ENCODE peak calls at places on chromosome 20, in four cellular contexts. One of them, this sample, is unnamed. For H3K36me3, the result is how much of the 10 kb centered on the place peaks cover.

GRCh38 chr20:43949741-43950618 is 35.3 kb downstream of the TOX2 start:
- DNase-seq in IMR-90: no peak
- DNase-seq in mesendoderm: no peak
- DNase-seq in mesenchymal stem cell: peak
- DNase-seq in this sample: no peak

GRCh38 chr20:4708036-4708435 is 13.7 kb upstream of the PRND start:
- DNase-seq in IMR-90: no peak
- DNase-seq in mesendoderm: no peak
- DNase-seq in mesenchymal stem cell: no peak
- DNase-seq in this sample: no peak

GRCh38 chr20:49450281-49450707 is 32.2 kb downstream of the KCNB1 start:
- DNase-seq in IMR-90: no peak
- DNase-seq in mesendoderm: no peak
- DNase-seq in mesenchymal stem cell: no peak
- DNase-seq in this sample: no peak

GRCh38 chr20:9408422-9409300 is 105.7 kb upstream of the LAMP5 start:
- DNase-seq in IMR-90: peak
- DNase-seq in mesendoderm: no peak
- DNase-seq in mesenchymal stem cell: peak
- DNase-seq in this sample: no peak

GRCh38 chr20:35111141-35111888 is 18.7 kb upstream of the TRPC4AP start:
- DNase-seq in IMR-90: peak
- DNase-seq in mesendoderm: no peak
- DNase-seq in mesenchymal stem cell: peak
- DNase-seq in this sample: no peak

GRCh38 chr20:24698706-24699206 is 229.3 kb downstream of the SYNDIG1 start:
- DNase-seq in IMR-90: no peak
- DNase-seq in mesendoderm: no peak
- DNase-seq in mesenchymal stem cell: no peak
- DNase-seq in this sample: no peak

GRCh38 chr20:31704225-31705119 is 18.2 kb downstream of the BCL2L1 start:
- DNase-seq in IMR-90: peak
- DNase-seq in mesendoderm: peak
- DNase-seq in mesenchymal stem cell: peak
- DNase-seq in this sample: no peak

GRCh38 chr20:33835773-33836172 is 24.6 kb downstream of the CHMP4B start:
- DNase-seq in IMR-90: no peak
- DNase-seq in mesendoderm: peak
- DNase-seq in mesenchymal stem cell: no peak
- DNase-seq in this sample: no peak

GRCh38 chr20:18973499-18974173 is 160.1 kb downstream of the SCP2D1 start:
- DNase-seq in IMR-90: no peak
- DNase-seq in mesendoderm: no peak
- DNase-seq in mesenchymal stem cell: no peak
- DNase-seq in this sample: no peak

GRCh38 chr20:37453288-37453687 is 67.8 kb upstream of the NNAT start:
- DNase-seq in IMR-90: no peak
- DNase-seq in mesendoderm: no peak
- DNase-seq in mesenchymal stem cell: no peak
- DNase-seq in this sample: no peak

GRCh38 chr20:57364451-57364850 is 13.4 kb downstream of the RAE1 start:
- DNase-seq in IMR-90: no peak
- DNase-seq in mesendoderm: no peak
- DNase-seq in mesenchymal stem cell: no peak
- DNase-seq in this sample: no peak

GRCh38 chr20:43138061-43138860 is 51.4 kb downstream of the PTPRT start:
- DNase-seq in IMR-90: no peak
- DNase-seq in mesendoderm: no peak
- DNase-seq in mesenchymal stem cell: no peak
- DNase-seq in this sample: no peak

GRCh38 chr20:32972181-32973076 is 31.8 kb downstream of the SUN5 start:
- DNase-seq in IMR-90: no peak
- DNase-seq in mesendoderm: peak
- DNase-seq in mesenchymal stem cell: no peak
- DNase-seq in this sample: no peak

GRCh38 chr20:10282930-10283556 is 64.4 kb downstream of the SNAP25 start:
- DNase-seq in IMR-90: peak
- DNase-seq in mesendoderm: peak
- DNase-seq in mesenchymal stem cell: peak
- DNase-seq in this sample: no peak

GRCh38 chr20:49323622-49324238 is 45.9 kb upstream of the ZNFX1 start:
- DNase-seq in IMR-90: peak
- DNase-seq in mesendoderm: peak
- DNase-seq in mesenchymal stem cell: peak
- DNase-seq in this sample: no peak

GRCh38 chr20:25195962-25196700 is 619 bp downstream of the ENTPD6 start:
- DNase-seq in IMR-90: peak
- DNase-seq in mesendoderm: peak
- DNase-seq in mesenchymal stem cell: peak
- DNase-seq in this sample: no peak

GRCh38 chr20:24996449-24997195 is 4.1 kb upstream of the APMAP start:
- DNase-seq in IMR-90: no peak
- DNase-seq in mesendoderm: no peak
- DNase-seq in mesenchymal stem cell: no peak
- DNase-seq in this sample: no peak

GRCh38 chr20:4875578-4876067 is 125.7 kb downstream of the SLC23A2 start:
- DNase-seq in IMR-90: no peak
- DNase-seq in mesendoderm: no peak
- DNase-seq in mesenchymal stem cell: no peak
- DNase-seq in this sample: no peak

GRCh38 chr20:64057628-64058498 is 5.1 kb upstream of the TCEA2 start:
- DNase-seq in IMR-90: peak
- DNase-seq in mesendoderm: peak
- DNase-seq in mesenchymal stem cell: peak
- DNase-seq in this sample: no peak

GRCh38 chr20:35104685-35105295 is 12.2 kb upstream of the TRPC4AP start:
- DNase-seq in IMR-90: peak
- DNase-seq in mesendoderm: no peak
- DNase-seq in mesenchymal stem cell: no peak
- DNase-seq in this sample: no peak

GRCh38 chr20:23918101-23918862 is 38.7 kb upstream of the CST5 start:
- DNase-seq in IMR-90: no peak
- DNase-seq in mesendoderm: no peak
- DNase-seq in mesenchymal stem cell: no peak
- DNase-seq in this sample: no peak

GRCh38 chr20:26135325-26136110 is 438.9 kb upstream of the ZNF337 start:
- DNase-seq in IMR-90: no peak
- DNase-seq in mesendoderm: no peak
- DNase-seq in mesenchymal stem cell: no peak
- DNase-seq in this sample: no peak

GRCh38 chr20:12928358-12928754 is 80.4 kb upstream of the SPTLC3 start:
- DNase-seq in IMR-90: no peak
- DNase-seq in mesendoderm: no peak
- DNase-seq in mesenchymal stem cell: no peak
- DNase-seq in this sample: no peak

GRCh38 chr20:50191566-50192363 is 1.1 kb downstream of the CEBPB start:
- DNase-seq in IMR-90: peak
- DNase-seq in mesendoderm: peak
- DNase-seq in mesenchymal stem cell: peak
- DNase-seq in this sample: peak

GRCh38 chr20:17536944-17537444 is 5.8 kb upstream of the BFSP1 start:
- DNase-seq in IMR-90: peak
- DNase-seq in mesendoderm: peak
- DNase-seq in mesenchymal stem cell: peak
- DNase-seq in this sample: peak

GRCh38 chr20:23008673-23009072 is 26.4 kb upstream of the SSTR4 start:
- DNase-seq in IMR-90: no peak
- DNase-seq in mesendoderm: no peak
- DNase-seq in mesenchymal stem cell: no peak
- DNase-seq in this sample: no peak

GRCh38 chr20:33656783-33657703 is 5.1 kb upstream of the C20orf144 start:
- DNase-seq in IMR-90: no peak
- DNase-seq in mesendoderm: no peak
- DNase-seq in mesenchymal stem cell: no peak
- DNase-seq in this sample: no peak

GRCh38 chr20:57158474-57158873 is 108.0 kb downstream of the BMP7 start:
- DNase-seq in IMR-90: no peak
- DNase-seq in mesendoderm: no peak
- DNase-seq in mesenchymal stem cell: no peak
- DNase-seq in this sample: no peak

GRCh38 chr20:32501709-32502108 is 83.4 kb downstream of the NOL4L start:
- DNase-seq in IMR-90: peak
- DNase-seq in mesendoderm: no peak
- DNase-seq in mesenchymal stem cell: peak
- DNase-seq in this sample: no peak

GRCh38 chr20:12153616-12154015 is 235.9 kb downstream of the BTBD3 start:
- DNase-seq in IMR-90: peak
- DNase-seq in mesendoderm: no peak
- DNase-seq in mesenchymal stem cell: peak
- DNase-seq in this sample: no peak

GRCh38 chr20:59425572-59425971 is 125.2 kb downstream of the EDN3 start:
- DNase-seq in IMR-90: no peak
- DNase-seq in mesendoderm: no peak
- DNase-seq in mesenchymal stem cell: no peak
- DNase-seq in this sample: no peak

GRCh38 chr20:59424976-59425375 is 124.6 kb downstream of the EDN3 start:
- DNase-seq in IMR-90: no peak
- DNase-seq in mesendoderm: no peak
- DNase-seq in mesenchymal stem cell: no peak
- DNase-seq in this sample: no peak

GRCh38 chr20:59431014-59431413 is 130.6 kb downstream of the EDN3 start:
- DNase-seq in IMR-90: no peak
- DNase-seq in mesendoderm: no peak
- DNase-seq in mesenchymal stem cell: no peak
- DNase-seq in this sample: no peak

GRCh38 chr20:59428441-59429205 is 128.2 kb downstream of the EDN3 start:
- DNase-seq in IMR-90: no peak
- DNase-seq in mesendoderm: peak
- DNase-seq in mesenchymal stem cell: no peak
- DNase-seq in this sample: no peak

DNA sequence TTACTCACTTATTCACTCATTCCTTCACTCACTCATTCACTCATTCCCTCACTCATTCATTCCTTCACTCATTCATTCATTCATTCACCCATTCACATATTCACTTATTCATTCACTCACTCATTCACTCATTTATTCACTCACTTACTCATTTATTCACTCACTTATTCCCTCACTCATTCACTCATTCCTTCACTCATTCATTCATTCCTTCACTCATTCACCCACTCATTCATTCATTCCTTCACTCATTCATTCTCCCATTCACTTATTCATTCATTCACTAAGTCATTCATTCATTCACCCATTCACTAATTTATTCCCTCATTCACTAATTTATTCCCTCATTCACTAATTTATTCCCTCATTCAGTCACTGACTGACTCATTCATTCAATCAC is 127.6 kb downstream of the EDN3 start:
- DNase-seq in IMR-90: no peak
- DNase-seq in mesendoderm: no peak
- DNase-seq in mesenchymal stem cell: no peak
- DNase-seq in this sample: no peak
- H3K27ac ChIP-seq in IMR-90: no peak
- H3K27ac ChIP-seq in mesendoderm: no peak
- H3K27ac ChIP-seq in mesenchymal stem cell: no peak
- H3K27ac ChIP-seq in this sample: no peak

GRCh38 chr20:39019805-39020325 is 57.7 kb downstream of the DHX35 start:
- DNase-seq in IMR-90: no peak
- DNase-seq in mesendoderm: no peak
- DNase-seq in mesenchymal stem cell: no peak
- DNase-seq in this sample: no peak
- H3K36me3 ChIP-seq in IMR-90: under half
- H3K36me3 ChIP-seq in mesendoderm: under half
- H3K36me3 ChIP-seq in mesenchymal stem cell: half or more
- H3K36me3 ChIP-seq in this sample: half or more

GRCh38 chr20:40435146-40435545 is 253.9 kb downstream of the MAFB start:
- DNase-seq in IMR-90: no peak
- DNase-seq in mesendoderm: no peak
- DNase-seq in mesenchymal stem cell: no peak
- DNase-seq in this sample: no peak

GRCh38 chr20:40431611-40432010 is 257.4 kb downstream of the MAFB start:
- DNase-seq in IMR-90: no peak
- DNase-seq in mesendoderm: peak
- DNase-seq in mesenchymal stem cell: no peak
- DNase-seq in this sample: no peak

GRCh38 chr20:40434122-40434521 is 254.9 kb downstream of the MAFB start:
- DNase-seq in IMR-90: no peak
- DNase-seq in mesendoderm: no peak
- DNase-seq in mesenchymal stem cell: no peak
- DNase-seq in this sample: no peak

GRCh38 chr20:40431112-40431511 is 257.9 kb downstream of the MAFB start:
- DNase-seq in IMR-90: no peak
- DNase-seq in mesendoderm: no peak
- DNase-seq in mesenchymal stem cell: no peak
- DNase-seq in this sample: no peak

DNA sequence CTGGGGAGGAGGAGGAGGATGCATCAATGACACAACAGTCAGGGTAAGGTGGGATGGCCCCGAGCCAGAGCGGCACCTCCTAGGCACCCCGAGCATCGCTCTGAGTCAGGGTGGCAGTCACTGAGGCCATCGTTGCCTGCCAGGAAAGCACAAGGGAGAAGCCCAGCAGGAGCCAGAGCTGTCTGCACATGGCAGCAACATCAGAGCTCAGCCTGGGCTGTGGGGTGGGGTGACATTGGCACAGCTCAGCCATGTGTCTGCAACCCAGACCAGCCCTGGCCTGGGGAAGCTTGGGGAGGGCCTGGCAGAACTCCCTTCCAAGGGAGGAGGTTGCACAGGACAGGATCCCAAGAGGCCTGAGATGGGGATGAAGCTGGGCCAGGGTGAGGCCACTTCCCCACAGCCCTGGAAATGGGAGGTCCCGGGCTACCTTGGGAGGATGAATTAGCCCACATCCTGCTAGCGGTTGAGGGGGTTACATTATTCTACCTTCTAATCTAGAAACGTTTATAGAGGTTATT is 255.6 kb downstream of the MAFB start:
- DNase-seq in IMR-90: no peak
- DNase-seq in mesendoderm: no peak
- DNase-seq in mesenchymal stem cell: no peak
- DNase-seq in this sample: no peak
- H3K18ac ChIP-seq in IMR-90: no peak
- H3K18ac ChIP-seq in mesendoderm: no peak
- H3K18ac ChIP-seq in mesenchymal stem cell: no peak
- H3K18ac ChIP-seq in this sample: no peak

DNA sequence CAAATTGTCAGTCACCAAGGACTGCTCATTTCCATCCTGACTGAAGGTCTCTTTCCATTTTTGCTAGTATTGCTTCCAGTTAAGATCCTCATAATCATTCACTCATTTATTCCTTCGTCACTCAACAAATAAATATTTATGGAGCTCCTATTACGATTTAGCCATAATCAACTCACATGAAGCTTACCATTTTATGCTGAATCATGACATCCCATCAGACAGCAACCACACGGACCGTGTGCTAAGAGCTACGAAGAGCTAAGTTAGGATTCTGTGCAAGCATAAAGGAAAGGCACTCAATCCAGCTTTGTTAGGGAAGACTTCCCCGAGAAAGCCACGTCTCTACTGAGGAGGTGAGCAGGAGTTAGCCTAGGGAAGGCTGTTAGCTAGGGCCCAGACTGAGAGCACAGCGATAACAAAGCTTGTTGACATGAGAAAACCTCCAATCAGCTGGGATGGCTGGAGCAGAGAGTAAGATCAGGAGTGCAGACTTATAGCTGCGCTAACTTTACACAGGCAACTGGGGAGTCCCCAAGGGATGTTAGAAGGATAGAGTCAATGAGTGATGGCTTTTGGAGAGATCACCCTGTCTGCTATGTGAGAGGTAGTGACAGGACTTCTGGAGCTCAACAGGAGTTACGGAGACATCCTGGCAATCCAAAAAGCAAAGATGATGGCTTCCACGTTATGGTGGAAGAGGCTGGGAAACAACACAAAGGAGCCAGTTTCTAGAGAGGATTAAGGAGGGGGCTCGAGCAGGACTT is 2.6 kb upstream of the GID8 start:
- DNase-seq in IMR-90: no peak
- DNase-seq in mesendoderm: no peak
- DNase-seq in mesenchymal stem cell: no peak
- DNase-seq in this sample: no peak
- H3K27ac ChIP-seq in IMR-90: peak
- H3K27ac ChIP-seq in mesendoderm: no peak
- H3K27ac ChIP-seq in mesenchymal stem cell: no peak
- H3K27ac ChIP-seq in this sample: peak